ENCODE peak calls at places on chromosomes 11 and 22, in ten cellular contexts. One of them, this sample, is unnamed.

GRCh38 chr22:27318516-27318915 is 483.0 kb downstream of the MN1 start:
- DNase-seq in activated naive CD4-positive, alpha-beta T cell: no peak
- DNase-seq in body of pancreas: no peak
- DNase-seq in Caco-2: peak
- DNase-seq in progenitor cell of endocrine pancreas: no peak
- DNase-seq in cardiac fibroblast: peak
- DNase-seq in COR-L47: no peak
- DNase-seq in GM18507: no peak
- DNase-seq in endothelial cell: no peak
- DNase-seq in endodermal cell: no peak
- DNase-seq in this sample: no peak

GRCh38 chr22:29916007-29916544 is 33.1 kb downstream of the MTMR3 start:
- DNase-seq in activated naive CD4-positive, alpha-beta T cell: no peak
- DNase-seq in body of pancreas: no peak
- DNase-seq in Caco-2: peak
- DNase-seq in progenitor cell of endocrine pancreas: no peak
- DNase-seq in cardiac fibroblast: no peak
- DNase-seq in COR-L47: no peak
- DNase-seq in GM18507: no peak
- DNase-seq in endothelial cell: no peak
- DNase-seq in endodermal cell: no peak
- DNase-seq in this sample: no peak

GRCh38 chr11:108973402-108974119 is 308.7 kb downstream of the DDX10 start:
- DNase-seq in activated naive CD4-positive, alpha-beta T cell: no peak
- DNase-seq in body of pancreas: no peak
- DNase-seq in Caco-2: no peak
- DNase-seq in progenitor cell of endocrine pancreas: no peak
- DNase-seq in cardiac fibroblast: peak
- DNase-seq in COR-L47: no peak
- DNase-seq in GM18507: no peak
- DNase-seq in endothelial cell: no peak
- DNase-seq in endodermal cell: no peak
- DNase-seq in this sample: no peak

GRCh38 chr11:87851234-87851633 is 324.0 kb downstream of the RAB38 start:
- DNase-seq in activated naive CD4-positive, alpha-beta T cell: no peak
- DNase-seq in body of pancreas: no peak
- DNase-seq in Caco-2: no peak
- DNase-seq in progenitor cell of endocrine pancreas: no peak
- DNase-seq in cardiac fibroblast: no peak
- DNase-seq in COR-L47: no peak
- DNase-seq in GM18507: no peak
- DNase-seq in endothelial cell: no peak
- DNase-seq in endodermal cell: no peak
- DNase-seq in this sample: no peak

GRCh38 chr22:29814003-29814402 is 24.1 kb downstream of the ASCC2 start:
- DNase-seq in activated naive CD4-positive, alpha-beta T cell: no peak
- DNase-seq in body of pancreas: no peak
- DNase-seq in Caco-2: no peak
- DNase-seq in progenitor cell of endocrine pancreas: no peak
- DNase-seq in cardiac fibroblast: no peak
- DNase-seq in COR-L47: no peak
- DNase-seq in GM18507: no peak
- DNase-seq in endothelial cell: no peak
- DNase-seq in endodermal cell: no peak
- DNase-seq in this sample: no peak

GRCh38 chr11:1877211-1878133 is 14.2 kb downstream of the PRR33 start:
- DNase-seq in activated naive CD4-positive, alpha-beta T cell: no peak
- DNase-seq in body of pancreas: peak
- DNase-seq in Caco-2: no peak
- DNase-seq in progenitor cell of endocrine pancreas: no peak
- DNase-seq in cardiac fibroblast: peak
- DNase-seq in COR-L47: peak
- DNase-seq in GM18507: no peak
- DNase-seq in endothelial cell: no peak
- DNase-seq in endodermal cell: no peak
- DNase-seq in this sample: peak

GRCh38 chr11:18384157-18384641 is 10.2 kb upstream of the LDHA start:
- DNase-seq in activated naive CD4-positive, alpha-beta T cell: no peak
- DNase-seq in body of pancreas: peak
- DNase-seq in Caco-2: peak
- DNase-seq in progenitor cell of endocrine pancreas: no peak
- DNase-seq in cardiac fibroblast: peak
- DNase-seq in COR-L47: peak
- DNase-seq in GM18507: peak
- DNase-seq in endothelial cell: no peak
- DNase-seq in endodermal cell: peak
- DNase-seq in this sample: peak

GRCh38 chr22:32852346-32853251 is 51.1 kb downstream of the TIMP3 start:
- DNase-seq in activated naive CD4-positive, alpha-beta T cell: no peak
- DNase-seq in body of pancreas: peak
- DNase-seq in Caco-2: no peak
- DNase-seq in progenitor cell of endocrine pancreas: no peak
- DNase-seq in cardiac fibroblast: peak
- DNase-seq in COR-L47: no peak
- DNase-seq in GM18507: no peak
- DNase-seq in endothelial cell: no peak
- DNase-seq in endodermal cell: no peak
- DNase-seq in this sample: peak

GRCh38 chr11:71580057-71581003 is 2.3 kb downstream of the KRTAP5-11 start:
- DNase-seq in activated naive CD4-positive, alpha-beta T cell: no peak
- DNase-seq in body of pancreas: peak
- DNase-seq in Caco-2: peak
- DNase-seq in progenitor cell of endocrine pancreas: peak
- DNase-seq in cardiac fibroblast: peak
- DNase-seq in COR-L47: peak
- DNase-seq in GM18507: peak
- DNase-seq in endothelial cell: peak
- DNase-seq in endodermal cell: peak
- DNase-seq in this sample: peak

GRCh38 chr22:20607157-20607907 is 99.9 kb downstream of the MED15 start:
- DNase-seq in activated naive CD4-positive, alpha-beta T cell: no peak
- DNase-seq in body of pancreas: no peak
- DNase-seq in Caco-2: no peak
- DNase-seq in progenitor cell of endocrine pancreas: no peak
- DNase-seq in cardiac fibroblast: no peak
- DNase-seq in COR-L47: peak
- DNase-seq in GM18507: no peak
- DNase-seq in endothelial cell: no peak
- DNase-seq in endodermal cell: peak
- DNase-seq in this sample: peak

GRCh38 chr11:6856871-6857270 is 6.0 kb upstream of the OR10A2 start:
- DNase-seq in activated naive CD4-positive, alpha-beta T cell: no peak
- DNase-seq in body of pancreas: no peak
- DNase-seq in Caco-2: no peak
- DNase-seq in progenitor cell of endocrine pancreas: no peak
- DNase-seq in cardiac fibroblast: peak
- DNase-seq in COR-L47: no peak
- DNase-seq in GM18507: no peak
- DNase-seq in endothelial cell: no peak
- DNase-seq in endodermal cell: no peak
- DNase-seq in this sample: no peak

GRCh38 chr11:116892374-116892773 is 55.0 kb upstream of the APOA1 start:
- DNase-seq in activated naive CD4-positive, alpha-beta T cell: no peak
- DNase-seq in body of pancreas: no peak
- DNase-seq in Caco-2: no peak
- DNase-seq in progenitor cell of endocrine pancreas: no peak
- DNase-seq in cardiac fibroblast: no peak
- DNase-seq in COR-L47: no peak
- DNase-seq in GM18507: no peak
- DNase-seq in endothelial cell: no peak
- DNase-seq in endodermal cell: no peak
- DNase-seq in this sample: no peak

GRCh38 chr11:133501643-133502535 is 30.4 kb downstream of the OPCML start:
- DNase-seq in activated naive CD4-positive, alpha-beta T cell: no peak
- DNase-seq in body of pancreas: no peak
- DNase-seq in Caco-2: no peak
- DNase-seq in progenitor cell of endocrine pancreas: no peak
- DNase-seq in cardiac fibroblast: no peak
- DNase-seq in COR-L47: no peak
- DNase-seq in GM18507: no peak
- DNase-seq in endothelial cell: no peak
- DNase-seq in endodermal cell: no peak
- DNase-seq in this sample: no peak

GRCh38 chr11:15783619-15784018 is 572.7 kb downstream of the SOX6 start:
- DNase-seq in activated naive CD4-positive, alpha-beta T cell: no peak
- DNase-seq in body of pancreas: no peak
- DNase-seq in Caco-2: peak
- DNase-seq in progenitor cell of endocrine pancreas: no peak
- DNase-seq in cardiac fibroblast: no peak
- DNase-seq in COR-L47: no peak
- DNase-seq in GM18507: no peak
- DNase-seq in endothelial cell: no peak
- DNase-seq in endodermal cell: peak
- DNase-seq in this sample: no peak

GRCh38 chr11:100578966-100579365 is 108.1 kb upstream of the ARHGAP42 start:
- DNase-seq in activated naive CD4-positive, alpha-beta T cell: no peak
- DNase-seq in body of pancreas: no peak
- DNase-seq in Caco-2: peak
- DNase-seq in progenitor cell of endocrine pancreas: no peak
- DNase-seq in cardiac fibroblast: no peak
- DNase-seq in COR-L47: no peak
- DNase-seq in GM18507: no peak
- DNase-seq in endothelial cell: no peak
- DNase-seq in endodermal cell: peak
- DNase-seq in this sample: no peak

GRCh38 chr11:12125609-12126149 is 15.3 kb downstream of the MICAL2 start:
- DNase-seq in activated naive CD4-positive, alpha-beta T cell: no peak
- DNase-seq in body of pancreas: peak
- DNase-seq in Caco-2: peak
- DNase-seq in progenitor cell of endocrine pancreas: no peak
- DNase-seq in cardiac fibroblast: no peak
- DNase-seq in COR-L47: no peak
- DNase-seq in GM18507: no peak
- DNase-seq in endothelial cell: no peak
- DNase-seq in endodermal cell: no peak
- DNase-seq in this sample: no peak

GRCh38 chr22:26482171-26482570 is 1.4 kb downstream of the HPS4 start:
- DNase-seq in activated naive CD4-positive, alpha-beta T cell: no peak
- DNase-seq in body of pancreas: no peak
- DNase-seq in Caco-2: no peak
- DNase-seq in progenitor cell of endocrine pancreas: no peak
- DNase-seq in cardiac fibroblast: no peak
- DNase-seq in COR-L47: no peak
- DNase-seq in GM18507: no peak
- DNase-seq in endothelial cell: no peak
- DNase-seq in endodermal cell: no peak
- DNase-seq in this sample: no peak

GRCh38 chr11:70411713-70412452 is 13.6 kb downstream of the CTTN start:
- DNase-seq in activated naive CD4-positive, alpha-beta T cell: no peak
- DNase-seq in body of pancreas: no peak
- DNase-seq in Caco-2: no peak
- DNase-seq in progenitor cell of endocrine pancreas: no peak
- DNase-seq in cardiac fibroblast: no peak
- DNase-seq in COR-L47: no peak
- DNase-seq in GM18507: no peak
- DNase-seq in endothelial cell: no peak
- DNase-seq in endodermal cell: no peak
- DNase-seq in this sample: no peak

GRCh38 chr11:115869780-115870431 is 365.7 kb upstream of the CADM1 start:
- DNase-seq in activated naive CD4-positive, alpha-beta T cell: no peak
- DNase-seq in body of pancreas: no peak
- DNase-seq in Caco-2: peak
- DNase-seq in progenitor cell of endocrine pancreas: no peak
- DNase-seq in cardiac fibroblast: peak
- DNase-seq in COR-L47: peak
- DNase-seq in GM18507: peak
- DNase-seq in endothelial cell: peak
- DNase-seq in endodermal cell: peak
- DNase-seq in this sample: peak

GRCh38 chr22:47835726-47836125 is 1073.3 kb downstream of the TBC1D22A start:
- DNase-seq in activated naive CD4-positive, alpha-beta T cell: no peak
- DNase-seq in body of pancreas: no peak
- DNase-seq in Caco-2: no peak
- DNase-seq in progenitor cell of endocrine pancreas: no peak
- DNase-seq in cardiac fibroblast: peak
- DNase-seq in COR-L47: no peak
- DNase-seq in GM18507: no peak
- DNase-seq in endothelial cell: no peak
- DNase-seq in endodermal cell: no peak
- DNase-seq in this sample: no peak

GRCh38 chr11:61413496-61413895 is 16.3 kb downstream of the CPSF7 start:
- DNase-seq in activated naive CD4-positive, alpha-beta T cell: no peak
- DNase-seq in body of pancreas: no peak
- DNase-seq in Caco-2: no peak
- DNase-seq in progenitor cell of endocrine pancreas: no peak
- DNase-seq in cardiac fibroblast: peak
- DNase-seq in COR-L47: no peak
- DNase-seq in GM18507: no peak
- DNase-seq in endothelial cell: no peak
- DNase-seq in endodermal cell: no peak
- DNase-seq in this sample: no peak

GRCh38 chr22:30249049-30250038 is 2.8 kb upstream of the LIF start:
- DNase-seq in activated naive CD4-positive, alpha-beta T cell: no peak
- DNase-seq in body of pancreas: no peak
- DNase-seq in Caco-2: peak
- DNase-seq in progenitor cell of endocrine pancreas: no peak
- DNase-seq in cardiac fibroblast: peak
- DNase-seq in COR-L47: no peak
- DNase-seq in GM18507: no peak
- DNase-seq in endothelial cell: no peak
- DNase-seq in endodermal cell: no peak
- DNase-seq in this sample: no peak

GRCh38 chr22:38700789-38701628 is at the start of gene JOSD1:
- DNase-seq in activated naive CD4-positive, alpha-beta T cell: peak
- DNase-seq in body of pancreas: peak
- DNase-seq in Caco-2: peak
- DNase-seq in progenitor cell of endocrine pancreas: peak
- DNase-seq in cardiac fibroblast: peak
- DNase-seq in COR-L47: peak
- DNase-seq in GM18507: peak
- DNase-seq in endothelial cell: peak
- DNase-seq in endodermal cell: peak
- DNase-seq in this sample: peak

GRCh38 chr11:119509277-119509841 is 86.4 kb upstream of the THY1 start:
- DNase-seq in activated naive CD4-positive, alpha-beta T cell: no peak
- DNase-seq in body of pancreas: no peak
- DNase-seq in Caco-2: no peak
- DNase-seq in progenitor cell of endocrine pancreas: no peak
- DNase-seq in cardiac fibroblast: peak
- DNase-seq in COR-L47: no peak
- DNase-seq in GM18507: no peak
- DNase-seq in endothelial cell: no peak
- DNase-seq in endodermal cell: no peak
- DNase-seq in this sample: no peak

GRCh38 chr11:116792869-116793475 is 1.3 kb upstream of the APOA5 start:
- DNase-seq in activated naive CD4-positive, alpha-beta T cell: no peak
- DNase-seq in body of pancreas: no peak
- DNase-seq in Caco-2: no peak
- DNase-seq in progenitor cell of endocrine pancreas: no peak
- DNase-seq in cardiac fibroblast: peak
- DNase-seq in COR-L47: no peak
- DNase-seq in GM18507: no peak
- DNase-seq in endothelial cell: no peak
- DNase-seq in endodermal cell: no peak
- DNase-seq in this sample: no peak

GRCh38 chr22:36922097-36922608 is 8.7 kb downstream of the CSF2RB start:
- DNase-seq in activated naive CD4-positive, alpha-beta T cell: no peak
- DNase-seq in body of pancreas: no peak
- DNase-seq in Caco-2: peak
- DNase-seq in progenitor cell of endocrine pancreas: no peak
- DNase-seq in cardiac fibroblast: peak
- DNase-seq in COR-L47: no peak
- DNase-seq in GM18507: no peak
- DNase-seq in endothelial cell: peak
- DNase-seq in endodermal cell: peak
- DNase-seq in this sample: no peak

GRCh38 chr11:76806131-76806530 is 23.0 kb downstream of the TSKU start:
- DNase-seq in activated naive CD4-positive, alpha-beta T cell: no peak
- DNase-seq in body of pancreas: no peak
- DNase-seq in Caco-2: no peak
- DNase-seq in progenitor cell of endocrine pancreas: no peak
- DNase-seq in cardiac fibroblast: no peak
- DNase-seq in COR-L47: no peak
- DNase-seq in GM18507: no peak
- DNase-seq in endothelial cell: no peak
- DNase-seq in endodermal cell: peak
- DNase-seq in this sample: no peak

GRCh38 chr11:57536947-57537654 is at the start of gene SMTNL1:
- DNase-seq in activated naive CD4-positive, alpha-beta T cell: no peak
- DNase-seq in body of pancreas: no peak
- DNase-seq in Caco-2: no peak
- DNase-seq in progenitor cell of endocrine pancreas: no peak
- DNase-seq in cardiac fibroblast: no peak
- DNase-seq in COR-L47: no peak
- DNase-seq in GM18507: no peak
- DNase-seq in endothelial cell: peak
- DNase-seq in endodermal cell: no peak
- DNase-seq in this sample: no peak